ENCODE peak calls at places on chromosomes 3 and 15, in five cellular contexts. One of them, this sample, is unnamed.

GRCh38 chr3:153621988-153622387 is 460.0 kb downstream of the RAP2B start:
- DNase-seq in DND-41: no peak
- DNase-seq in neuronal stem cell: no peak
- DNase-seq in fibroblast of lung: no peak
- DNase-seq in MM.1S: peak; percentile 91
- DNase-seq in this sample: no peak

GRCh38 chr3:96538186-96538585 is 276.2 kb upstream of the EPHA6 start:
- DNase-seq in DND-41: no peak
- DNase-seq in MM.1S: no peak
- DNase-seq in fibroblast of lung: no peak
- DNase-seq in neuronal stem cell: no peak
- DNase-seq in this sample: no peak

GRCh38 chr3:172203522-172204258 is 164.3 kb downstream of the FNDC3B start:
- DNase-seq in MM.1S: no peak
- DNase-seq in neuronal stem cell: no peak
- DNase-seq in DND-41: no peak
- DNase-seq in fibroblast of lung: peak; percentile 67
- DNase-seq in this sample: no peak

GRCh38 chr3:188948658-188949400 is 222.9 kb upstream of the TPRG1 start:
- DNase-seq in MM.1S: no peak
- DNase-seq in DND-41: no peak
- DNase-seq in fibroblast of lung: peak; percentile 99
- DNase-seq in neuronal stem cell: no peak
- DNase-seq in this sample: peak; percentile 36

GRCh38 chr3:47362704-47363103 is 18.1 kb upstream of the PTPN23 start:
- DNase-seq in fibroblast of lung: no peak
- DNase-seq in neuronal stem cell: no peak
- DNase-seq in DND-41: no peak
- DNase-seq in MM.1S: no peak
- DNase-seq in this sample: no peak

GRCh38 chr3:24673596-24673995 is 178.9 kb upstream of the THRB start:
- DNase-seq in neuronal stem cell: no peak
- DNase-seq in MM.1S: no peak
- DNase-seq in DND-41: no peak
- DNase-seq in fibroblast of lung: no peak
- DNase-seq in this sample: no peak

GRCh38 chr3:172751188-172751571 is 654 bp downstream of the ECT2 start:
- DNase-seq in fibroblast of lung: no peak
- DNase-seq in neuronal stem cell: no peak
- DNase-seq in MM.1S: peak; percentile 67
- DNase-seq in DND-41: no peak
- DNase-seq in this sample: peak; percentile 36

GRCh38 chr15:87365221-87365620 is 891.3 kb downstream of the NTRK3 start:
- DNase-seq in fibroblast of lung: peak; percentile 92
- DNase-seq in neuronal stem cell: no peak
- DNase-seq in DND-41: no peak
- DNase-seq in MM.1S: no peak
- DNase-seq in this sample: no peak

GRCh38 chr3:103440539-103441113 is 1005.8 kb downstream of the ZPLD1 start:
- DNase-seq in DND-41: no peak
- DNase-seq in fibroblast of lung: peak; percentile 39
- DNase-seq in MM.1S: peak; percentile 16
- DNase-seq in neuronal stem cell: no peak
- DNase-seq in this sample: peak; percentile 46

DNA sequence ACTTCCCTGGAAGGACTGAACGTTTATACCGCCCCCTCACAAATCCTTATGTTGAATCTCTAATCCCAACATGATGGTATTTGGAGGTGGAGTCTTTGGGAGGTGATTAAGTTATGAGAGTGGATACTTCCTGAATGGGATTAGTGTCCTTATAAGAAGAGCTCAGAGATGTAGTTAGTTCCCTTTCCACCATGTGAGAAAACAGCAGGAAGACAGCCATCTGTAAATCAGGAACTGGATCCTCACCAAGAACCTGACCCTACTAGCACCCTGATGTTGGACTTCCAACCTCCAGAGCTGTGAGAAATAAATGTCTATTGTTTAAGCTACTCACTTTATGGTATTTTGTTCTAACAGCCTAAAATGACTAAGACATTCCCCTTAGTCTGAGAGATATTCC is 33.3 kb upstream of the SACM1L start:
- DNase-seq in DND-41: no peak
- DNase-seq in fibroblast of lung: peak; percentile 28
- DNase-seq in MM.1S: no peak
- DNase-seq in neuronal stem cell: no peak
- DNase-seq in this sample: no peak
- H3K27ac ChIP-seq in DND-41: no peak overlapping the region
- H3K27ac ChIP-seq in fibroblast of lung: peak overlapping the region; percentile 33
- H3K27ac ChIP-seq in MM.1S: peak overlapping the region; percentile 94
- H3K27ac ChIP-seq in neuronal stem cell: no peak overlapping the region
- H3K27ac ChIP-seq in this sample: no peak overlapping the region

DNA sequence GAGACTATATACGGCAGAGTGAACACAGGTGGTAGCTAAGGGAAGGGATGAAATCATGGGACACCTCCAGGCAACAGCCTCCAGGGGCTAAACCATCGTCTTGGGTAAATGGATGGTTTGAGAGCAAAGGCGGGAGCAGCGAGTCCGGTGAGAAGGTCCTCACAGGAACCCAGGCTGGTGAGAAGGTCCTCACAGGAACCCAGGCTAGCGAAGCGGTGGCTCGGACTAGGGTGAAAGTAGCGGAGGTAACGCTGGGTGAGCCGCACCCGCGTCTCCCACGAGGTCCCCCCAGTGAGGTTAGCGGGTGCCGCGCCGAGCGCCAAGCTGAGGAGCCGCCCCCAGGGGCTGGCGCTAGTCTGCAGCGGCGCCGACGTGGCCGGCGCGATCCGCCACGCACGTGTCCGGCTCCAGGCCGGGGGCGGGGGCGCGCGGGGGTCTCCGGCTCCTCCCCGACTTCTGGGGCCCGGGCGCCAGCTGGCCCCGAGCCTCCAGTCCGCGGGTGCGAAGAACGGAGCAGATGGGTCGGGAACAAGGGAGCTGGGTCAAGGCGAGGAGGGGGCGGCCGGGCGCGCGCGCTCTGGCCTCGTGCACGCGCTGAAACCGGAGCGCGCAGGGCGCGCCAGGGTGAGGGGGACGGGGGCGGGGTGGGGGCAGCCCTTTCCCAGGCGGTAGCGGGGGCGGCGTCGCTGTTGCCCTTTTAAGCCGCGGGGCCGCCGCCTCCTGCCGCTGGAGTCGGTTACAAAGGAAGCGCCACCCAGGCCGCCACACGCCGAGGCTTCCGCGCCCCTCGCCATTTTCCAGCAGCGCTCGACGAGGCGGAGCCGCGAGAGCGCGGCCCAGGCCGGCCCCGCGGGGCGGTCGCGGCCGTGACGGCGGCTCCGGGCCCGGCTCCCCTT is at the start of gene UBE2Q2:
- DNase-seq in fibroblast of lung: peak; percentile 77
- DNase-seq in MM.1S: peak; percentile 67
- DNase-seq in neuronal stem cell: peak; percentile 83
- DNase-seq in DND-41: peak; percentile 85
- DNase-seq in this sample: peak; percentile 80
- H2AFZ ChIP-seq in fibroblast of lung: peak within 1 kb of the TSS; percentile 87
- H2AFZ ChIP-seq in MM.1S: peak within 1 kb of the TSS; percentile 98
- H2AFZ ChIP-seq in neuronal stem cell: peak within 1 kb of the TSS; percentile 96
- H2AFZ ChIP-seq in DND-41: peak within 1 kb of the TSS; percentile 80
- H2AFZ ChIP-seq in this sample: peak within 1 kb of the TSS; percentile 38

GRCh38 chr3:181729071-181729915 is 17.6 kb downstream of the SOX2 start:
- DNase-seq in fibroblast of lung: peak; percentile 35
- DNase-seq in MM.1S: no peak
- DNase-seq in DND-41: no peak
- DNase-seq in neuronal stem cell: no peak
- DNase-seq in this sample: no peak
- H3K27me3 ChIP-seq in fibroblast of lung: peaks cover 30% of the 10 kb centered on the region
- H3K27me3 ChIP-seq in MM.1S: no peaks in the 10 kb centered on the region
- H3K27me3 ChIP-seq in DND-41: peaks cover 2% of the 10 kb centered on the region
- H3K27me3 ChIP-seq in neuronal stem cell: no peaks in the 10 kb centered on the region
- H3K27me3 ChIP-seq in this sample: peaks cover 40% of the 10 kb centered on the region

GRCh38 chr15:72538931-72539330 is 64.8 kb downstream of the ARIH1 start:
- DNase-seq in neuronal stem cell: no peak
- DNase-seq in DND-41: no peak
- DNase-seq in MM.1S: no peak
- DNase-seq in fibroblast of lung: no peak
- DNase-seq in this sample: no peak

GRCh38 chr15:72535911-72536310 is 61.8 kb downstream of the ARIH1 start:
- DNase-seq in DND-41: peak; percentile 11
- DNase-seq in neuronal stem cell: no peak
- DNase-seq in fibroblast of lung: no peak
- DNase-seq in MM.1S: no peak
- DNase-seq in this sample: no peak

GRCh38 chr15:72534522-72534921 is 60.4 kb downstream of the ARIH1 start:
- DNase-seq in DND-41: peak; percentile 79
- DNase-seq in MM.1S: no peak
- DNase-seq in neuronal stem cell: no peak
- DNase-seq in fibroblast of lung: no peak
- DNase-seq in this sample: peak; percentile 15

GRCh38 chr15:72536506-72536905 is 62.4 kb downstream of the ARIH1 start:
- DNase-seq in fibroblast of lung: peak; percentile 16
- DNase-seq in MM.1S: no peak
- DNase-seq in DND-41: peak; percentile 14
- DNase-seq in neuronal stem cell: no peak
- DNase-seq in this sample: peak; percentile 5

GRCh38 chr15:72532991-72533601 is 59.0 kb downstream of the ARIH1 start:
- DNase-seq in fibroblast of lung: no peak
- DNase-seq in MM.1S: no peak
- DNase-seq in DND-41: peak; percentile 16
- DNase-seq in neuronal stem cell: no peak
- DNase-seq in this sample: no peak
- H3K27ac ChIP-seq in fibroblast of lung: no peak overlapping the region
- H3K27ac ChIP-seq in MM.1S: no peak overlapping the region
- H3K27ac ChIP-seq in DND-41: no peak overlapping the region
- H3K27ac ChIP-seq in neuronal stem cell: no peak overlapping the region
- H3K27ac ChIP-seq in this sample: no peak overlapping the region

GRCh38 chr3:152192050-152192449 is 76.7 kb upstream of the MBNL1 start:
- DNase-seq in DND-41: peak; percentile 63
- DNase-seq in neuronal stem cell: no peak
- DNase-seq in fibroblast of lung: no peak
- DNase-seq in MM.1S: no peak
- DNase-seq in this sample: no peak

GRCh38 chr3:152195206-152195605 is 73.5 kb upstream of the MBNL1 start:
- DNase-seq in DND-41: no peak
- DNase-seq in neuronal stem cell: no peak
- DNase-seq in MM.1S: peak; percentile 44
- DNase-seq in fibroblast of lung: no peak
- DNase-seq in this sample: no peak

GRCh38 chr3:152196782-152197181 is 71.9 kb upstream of the MBNL1 start:
- DNase-seq in DND-41: no peak
- DNase-seq in fibroblast of lung: no peak
- DNase-seq in MM.1S: peak; percentile 70
- DNase-seq in neuronal stem cell: no peak
- DNase-seq in this sample: no peak

GRCh38 chr3:152192936-152193672 is 75.6 kb upstream of the MBNL1 start:
- DNase-seq in neuronal stem cell: no peak
- DNase-seq in MM.1S: no peak
- DNase-seq in DND-41: no peak
- DNase-seq in fibroblast of lung: no peak
- DNase-seq in this sample: no peak

DNA sequence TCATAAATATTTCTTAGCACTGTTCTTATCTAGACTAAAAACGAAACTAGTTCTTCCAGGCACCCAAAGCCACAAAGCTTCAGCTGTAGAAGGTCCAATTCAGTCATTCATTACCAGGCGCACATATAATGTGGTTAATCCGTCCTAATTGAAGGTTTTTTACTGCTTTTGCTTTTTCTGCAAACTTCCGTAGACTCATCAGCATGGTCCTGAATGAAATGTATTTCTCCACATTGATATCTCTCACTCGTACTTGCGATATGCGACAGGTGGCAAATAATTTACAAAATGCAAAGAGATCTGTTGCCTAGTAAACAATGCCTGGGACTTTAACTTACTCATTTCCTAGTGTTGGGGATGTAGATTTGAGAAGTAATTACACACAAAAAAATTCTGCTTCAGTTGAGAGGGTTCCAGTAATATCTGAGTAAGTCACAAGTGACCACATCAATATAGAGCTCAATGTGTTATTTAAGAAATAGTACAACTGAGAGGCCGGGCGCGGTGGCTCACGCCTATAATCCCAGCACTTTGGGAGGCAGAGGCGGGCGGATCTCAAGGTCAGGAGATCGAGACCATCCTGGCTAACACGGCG is 75.0 kb upstream of the MBNL1 start:
- DNase-seq in DND-41: peak; percentile 51
- DNase-seq in fibroblast of lung: no peak
- DNase-seq in MM.1S: peak; percentile 78
- DNase-seq in neuronal stem cell: no peak
- DNase-seq in this sample: no peak
- H2AFZ ChIP-seq in DND-41: no peak overlapping the region
- H2AFZ ChIP-seq in fibroblast of lung: peak overlapping the region; percentile 35
- H2AFZ ChIP-seq in MM.1S: peak overlapping the region; percentile 70
- H2AFZ ChIP-seq in neuronal stem cell: no peak overlapping the region
- H2AFZ ChIP-seq in this sample: no peak overlapping the region

GRCh38 chr15:89358435-89358754 is 23.8 kb upstream of the POLG start:
- DNase-seq in DND-41: peak; percentile 77
- DNase-seq in MM.1S: peak; percentile 83
- DNase-seq in fibroblast of lung: no peak
- DNase-seq in neuronal stem cell: no peak
- DNase-seq in this sample: no peak
- H3K27me3 ChIP-seq in DND-41: peaks cover 9% of the 10 kb centered on the region
- H3K27me3 ChIP-seq in MM.1S: peaks cover 76% of the 10 kb centered on the region
- H3K27me3 ChIP-seq in fibroblast of lung: peaks cover 62% of the 10 kb centered on the region
- H3K27me3 ChIP-seq in neuronal stem cell: peaks cover 91% of the 10 kb centered on the region
- H3K27me3 ChIP-seq in this sample: peaks cover 55% of the 10 kb centered on the region

This sample was measured in trophoblast cell.